ENCODE peak calls at places on chromosomes 5 and 9, in five cellular contexts. S is lower leg skin, Y is HepG2, A is kidney, R is sigmoid colon. B is an unnamed sample.

GRCh38 chr5:175059687-175060194 is 335.4 kb downstream of the MSX2 start:
- DNase-seq in Y (peak), R (peak), S (no peak), A (peak), B (peak)

GRCh38 chr9:94168203-94169000 is 84.1 kb downstream of the PTPDC1 start:
- DNase-seq in Y (no peak), S (no peak), A (no peak), R (no peak), B (no peak)

GRCh38 chr5:6372251-6373080 is 5.9 kb downstream of the MED10 start:
- DNase-seq in Y (no peak), S (no peak), R (no peak), A (no peak), B (no peak)

GRCh38 chr5:962386-962785 is 46.2 kb upstream of the NKD2 start:
- DNase-seq in R (no peak), S (no peak), A (no peak), Y (no peak), B (no peak)

GRCh38 chr9:112145886-112146285 is 29.2 kb downstream of the SUSD1 start:
- DNase-seq in R (no peak), S (no peak), A (no peak), Y (no peak), B (no peak)

GRCh38 chr5:51381801-51382507 is 1.3 kb upstream of the ISL1 start:
- DNase-seq in S (no peak), Y (no peak), R (no peak), A (no peak), B (no peak)

GRCh38 chr5:123700624-123701023 is 188.6 kb downstream of the CSNK1G3 start:
- DNase-seq in Y (no peak), R (no peak), S (peak), A (no peak), B (no peak)

GRCh38 chr9:36189978-36190377 is 743 bp upstream of the CLTA start:
- DNase-seq in S (no peak), A (no peak), Y (no peak), R (peak), B (no peak)

GRCh38 chr9:6759114-6759977 is 1.6 kb downstream of the KDM4C start:
- DNase-seq in Y (peak), R (no peak), A (no peak), S (no peak), B (no peak)

GRCh38 chr9:21801683-21802417 is 586 bp upstream of the MTAP start:
- DNase-seq in S (peak), R (peak), A (peak), Y (peak), B (peak)

GRCh38 chr9:125749951-125750655 is 2.9 kb downstream of the PBX3 start:
- DNase-seq in R (no peak), S (no peak), A (no peak), Y (peak), B (no peak)

GRCh38 chr5:4295663-4296339 is 700.2 kb downstream of the IRX1 start:
- DNase-seq in Y (no peak), A (no peak), R (no peak), S (no peak), B (no peak)

GRCh38 chr5:128259530-128260145 is 176.1 kb downstream of the SLC12A2 start:
- DNase-seq in Y (no peak), S (no peak), A (no peak), R (no peak), B (no peak)

GRCh38 chr5:143544606-143545005 is 141.1 kb upstream of the NR3C1 start:
- DNase-seq in R (no peak), S (no peak), A (no peak), Y (no peak), B (no peak)

GRCh38 chr5:3599283-3600105 is 3.9 kb downstream of the IRX1 start:
- DNase-seq in R (no peak), A (no peak), S (no peak), Y (no peak), B (no peak)

GRCh38 chr5:58259685-58260152 is 200.2 kb downstream of the PLK2 start:
- DNase-seq in R (no peak), A (no peak), S (no peak), Y (peak), B (no peak)

GRCh38 chr5:150398432-150399157 is 14.1 kb downstream of the CD74 start:
- DNase-seq in A (peak), Y (no peak), S (no peak), R (no peak), B (no peak)

GRCh38 chr5:131400585-131400984 is 136.7 kb downstream of the CDC42SE2 start:
- DNase-seq in S (no peak), Y (no peak), A (no peak), R (no peak), B (no peak)

GRCh38 chr5:117590944-117591343 is 1016.3 kb upstream of the SEMA6A start:
- DNase-seq in Y (peak), S (no peak), R (no peak), A (no peak), B (no peak)

GRCh38 chr5:149759563-149759962 is 29.5 kb downstream of the PPARGC1B start:
- DNase-seq in S (no peak), Y (no peak), A (peak), R (no peak), B (no peak)

GRCh38 chr5:54362434-54362833 is 52.1 kb upstream of the ARL15 start:
- DNase-seq in R (no peak), Y (no peak), S (no peak), A (no peak), B (no peak)

GRCh38 chr5:15510816-15511215 is 10.8 kb downstream of the FBXL7 start:
- DNase-seq in A (no peak), Y (no peak), S (no peak), R (no peak), B (no peak)

GRCh38 chr9:86098793-86099694 is at the start of gene GOLM1:
- DNase-seq in A (peak), R (peak), Y (no peak), S (no peak), B (peak)

GRCh38 chr9:38118862-38119435 is 49.9 kb upstream of the SHB start:
- DNase-seq in R (no peak), S (no peak), A (no peak), Y (no peak), B (peak)

GRCh38 chr9:20042312-20042711 is 253.5 kb upstream of the SLC24A2 start:
- DNase-seq in A (no peak), R (no peak), S (no peak), Y (no peak), B (no peak)

GRCh38 chr5:153276151-153276550 is 214.3 kb upstream of the GRIA1 start:
- DNase-seq in Y (peak), S (no peak), A (no peak), R (no peak), B (no peak)

GRCh38 chr9:36146666-36147065 is 10.1 kb downstream of the GLIPR2 start:
- DNase-seq in A (peak), R (no peak), Y (no peak), S (no peak), B (no peak)

GRCh38 chr5:173972844-173973613 is 15.9 kb upstream of the C5orf47 start:
- DNase-seq in R (peak), S (peak), Y (peak), A (peak), B (peak)
- TF ChIP-seq CTCF in R (peak), S (no peak), Y (peak), A (peak), B (peak)

DNA sequence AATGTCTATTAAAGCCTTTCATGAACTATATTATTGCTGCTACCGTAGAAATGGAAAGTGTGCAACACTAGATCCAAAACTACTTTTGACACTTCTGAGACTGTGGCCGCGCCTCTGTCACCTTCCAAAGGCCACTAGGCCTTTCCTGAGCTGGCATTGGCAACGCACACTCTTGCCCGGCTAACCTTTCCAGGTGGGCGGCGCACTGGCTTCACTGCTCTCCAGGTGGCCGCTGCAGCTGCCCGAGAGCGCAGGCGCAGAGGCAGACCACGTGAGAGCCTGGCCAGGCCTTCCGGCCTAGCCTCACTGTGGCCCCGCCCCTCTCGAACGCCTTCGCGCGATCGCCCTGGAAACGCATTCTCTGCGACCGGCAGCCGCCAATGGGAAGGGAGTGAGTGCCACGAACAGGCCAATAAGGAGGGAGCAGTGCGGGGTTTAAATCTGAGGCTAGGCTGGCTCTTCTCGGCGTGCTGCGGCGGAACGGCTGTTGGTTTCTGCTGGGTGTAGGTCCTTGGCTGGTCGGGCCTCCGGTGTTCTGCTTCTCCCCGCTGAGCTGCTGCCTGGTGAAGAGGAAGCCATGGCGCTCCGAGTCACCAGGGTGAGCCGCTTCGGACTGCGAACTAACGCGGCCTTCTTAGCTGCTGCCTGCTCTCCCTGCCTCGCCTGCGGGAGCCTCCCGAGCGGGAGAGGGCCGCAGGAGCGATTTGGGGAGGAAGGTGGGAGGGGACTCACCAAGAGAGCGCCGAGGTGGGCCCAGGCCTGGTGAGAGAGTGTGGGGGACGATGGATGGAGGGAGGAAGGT is at the start of gene CCNB1:
- DNase-seq in S (peak), A (peak), Y (peak), R (peak), B (peak)
- TF ChIP-seq CTCF in S (no peak), A (no peak), Y (peak), R (no peak), B (no peak)

GRCh38 chr5:73242741-73243140 is 69.7 kb downstream of the TMEM174 start:
- DNase-seq in S (no peak), R (no peak), A (no peak), Y (no peak), B (no peak)
- TF ChIP-seq CTCF in S (no peak), R (no peak), A (no peak), Y (no peak), B (no peak)

GRCh38 chr9:98521141-98521540 is 187.6 kb downstream of the GABBR2 start:
- DNase-seq in S (no peak), A (no peak), R (no peak), Y (no peak), B (no peak)

GRCh38 chr9:98520221-98520920 is 188.4 kb downstream of the GABBR2 start:
- DNase-seq in Y (no peak), S (no peak), A (no peak), R (no peak), B (no peak)

GRCh38 chr9:98522487-98522886 is 186.2 kb downstream of the GABBR2 start:
- DNase-seq in S (no peak), A (no peak), Y (no peak), R (no peak), B (no peak)

GRCh38 chr9:98519641-98520040 is 189.1 kb downstream of the GABBR2 start:
- DNase-seq in R (no peak), Y (no peak), A (no peak), S (no peak), B (no peak)

DNA sequence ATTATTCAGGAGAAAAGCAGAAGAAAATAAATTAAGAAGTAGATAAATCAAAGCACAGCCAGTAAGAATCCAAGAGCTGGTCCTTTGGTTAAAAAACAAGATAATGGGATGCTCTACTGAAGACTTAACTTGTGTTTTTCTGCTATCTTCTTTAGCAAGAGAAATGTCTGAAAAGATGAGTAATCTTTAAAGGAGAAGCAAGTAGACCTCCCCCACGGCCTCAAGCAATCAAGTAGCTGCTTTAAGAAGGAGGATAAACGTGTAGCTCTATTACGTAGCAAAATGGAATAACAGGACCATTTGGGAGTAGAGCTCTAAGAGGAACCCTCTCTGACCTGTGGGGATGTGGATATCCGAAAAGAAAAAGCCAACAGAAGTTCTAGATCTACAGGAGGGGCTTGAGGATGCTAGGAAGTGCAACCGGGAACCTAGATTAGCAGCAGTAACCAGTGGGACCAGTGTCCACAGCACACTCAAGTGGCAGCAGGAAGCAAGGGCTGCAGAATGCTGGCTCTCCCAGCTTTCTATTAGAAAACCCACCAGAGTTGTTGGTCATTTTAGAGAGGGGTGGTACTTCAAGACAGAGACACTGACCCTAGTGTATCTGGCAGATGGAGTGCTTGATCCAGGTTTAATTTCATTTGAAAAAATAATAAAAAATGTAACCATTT is 185.4 kb downstream of the GABBR2 start:
- DNase-seq in R (no peak), A (no peak), Y (no peak), S (no peak), B (no peak)
- TF ChIP-seq CTCF in R (no peak), A (no peak), Y (peak), S (no peak), B (peak)

GRCh38 chr5:40288791-40289475 is 390.8 kb upstream of the PTGER4 start:
- DNase-seq in A (peak), R (no peak), S (no peak), Y (no peak), B (no peak)
- TF ChIP-seq CTCF in A (peak), R (no peak), S (no peak), Y (no peak), B (peak)

GRCh38 chr9:17906841-17907779 is 328.2 kb downstream of the SH3GL2 start:
- DNase-seq in Y (no peak), A (peak), S (no peak), R (no peak), B (peak)

GRCh38 chr9:17900604-17901003 is 321.7 kb downstream of the SH3GL2 start:
- DNase-seq in A (no peak), Y (no peak), R (no peak), S (no peak), B (no peak)

GRCh38 chr9:17906204-17906840 is 327.5 kb downstream of the SH3GL2 start:
- DNase-seq in S (no peak), A (peak), R (peak), Y (no peak), B (peak)

GRCh38 chr9:17907780-17908513 is 329.1 kb downstream of the SH3GL2 start:
- DNase-seq in S (no peak), Y (no peak), R (no peak), A (no peak), B (no peak)

GRCh38 chr9:17905356-17906203 is 326.7 kb downstream of the SH3GL2 start:
- DNase-seq in A (peak), S (no peak), R (no peak), Y (no peak), B (no peak)
- TF ChIP-seq CTCF in A (no peak), S (no peak), R (no peak), Y (no peak), B (no peak)

DNA sequence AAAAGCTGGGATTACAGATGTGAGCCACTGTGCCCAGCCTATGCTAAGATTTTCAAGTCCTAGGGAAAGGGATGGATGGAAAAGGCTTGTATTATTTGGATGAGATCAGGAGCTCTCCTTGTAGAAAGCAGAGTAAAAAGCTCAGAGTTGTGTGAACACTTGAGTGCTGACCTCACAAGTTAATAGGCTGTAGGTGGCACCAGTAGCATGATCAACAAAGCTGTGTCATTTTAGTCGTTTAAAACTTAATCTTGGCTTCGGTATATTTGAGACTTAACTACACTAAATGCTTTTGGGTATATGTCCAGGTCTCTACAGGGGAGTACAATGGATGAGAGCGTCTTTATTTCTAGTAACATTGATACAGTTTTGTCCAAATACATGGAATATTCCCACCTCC is 264.2 kb downstream of the TMEM38B start:
- DNase-seq in S (no peak), R (no peak), Y (no peak), A (no peak), B (no peak)
- TF ChIP-seq CTCF in S (no peak), R (no peak), Y (no peak), A (no peak), B (no peak)

GRCh38 chr9:26973989-26974388 is 17.8 kb downstream of the IFT74 start:
- DNase-seq in R (no peak), S (no peak), Y (no peak), A (no peak), B (no peak)
- TF ChIP-seq CTCF in R (no peak), S (no peak), Y (no peak), A (no peak), B (no peak)

GRCh38 chr5:170273968-170274710 is 23.4 kb downstream of the LCP2 start:
- DNase-seq in Y (no peak), A (no peak), S (no peak), R (peak), B (no peak)
- TF ChIP-seq CTCF in Y (no peak), A (no peak), S (no peak), R (no peak), B (peak)

GRCh38 chr9:16257604-16258003 is 612.9 kb downstream of the BNC2 start:
- DNase-seq in A (no peak), S (no peak), Y (no peak), R (no peak), B (no peak)
- TF ChIP-seq CTCF in A (peak), S (no peak), Y (no peak), R (no peak), B (peak)